ENCODE peak calls at places on chromosomes 11 and 22, in five cellular contexts. O is adrenal gland; S is CD8-positive, alpha-beta memory T cell; X is colonic mucosa; C is left ventricle myocardium inferior. V is an unnamed sample.

GRCh38 chr11:45655347-45655756 is 10.1 kb downstream of the CHST1 start:
- DNase-seq in O (peak; percentile 50), S (peak; percentile 59), X (peak; percentile 65), C (peak; percentile 75), V (peak; percentile 76)

GRCh38 chr22:17587631-17588030 is 24.3 kb downstream of the SLC25A18 start:
- DNase-seq in O (no peak), S (no peak), X (no peak), C (no peak), V (no peak)

GRCh38 chr11:104164028-104164520 is at the start of gene PDGFD:
- DNase-seq in O (peak; percentile 86), S (peak; percentile 62), X (peak; percentile 34), C (peak; percentile 64), V (peak; percentile 82)

GRCh38 chr11:111633756-111634362 is 31.6 kb downstream of the SIK2 start:
- DNase-seq in O (no peak), S (no peak), X (no peak), C (no peak), V (no peak)

GRCh38 chr11:3710485-3711259 is 39.5 kb upstream of the CHRNA10 start:
- DNase-seq in O (no peak), S (no peak), X (no peak), C (no peak), V (no peak)

GRCh38 chr11:114673661-114674060 is 4.7 kb upstream of the NXPE2 start:
- DNase-seq in O (no peak), S (no peak), X (no peak), C (no peak), V (no peak)

GRCh38 chr11:17403977-17404759 is 15.7 kb upstream of the KCNJ11 start:
- DNase-seq in O (no peak), S (no peak), X (no peak), C (no peak), V (no peak)

GRCh38 chr11:10441652-10442503 is 13.2 kb upstream of the AMPD3 start:
- DNase-seq in O (no peak), S (no peak), X (no peak), C (no peak), V (no peak)

GRCh38 chr11:70889411-70889810 is 363.0 kb downstream of the SHANK2 start:
- DNase-seq in O (no peak), S (no peak), X (no peak), C (no peak), V (no peak)

GRCh38 chr11:75031224-75031753 is 42.6 kb downstream of the NEU3 start:
- DNase-seq in O (peak; percentile 96), S (no peak), X (no peak), C (no peak), V (peak; percentile 46)

GRCh38 chr22:37303821-37304274 is 21.5 kb downstream of the CYTH4 start:
- DNase-seq in O (peak; percentile 95), S (peak; percentile 57), X (no peak), C (no peak), V (peak; percentile 49)

GRCh38 chr11:8032122-8032521 is 45.0 kb downstream of the EIF3F start:
- DNase-seq in O (no peak), S (no peak), X (no peak), C (no peak), V (no peak)

GRCh38 chr22:44505796-44506354 is 7.8 kb upstream of the RTL6 start:
- DNase-seq in O (no peak), S (no peak), X (peak; percentile 15), C (no peak), V (no peak)

GRCh38 chr11:55969845-55970244 is at the start of gene OR10AG1:
- DNase-seq in O (no peak), S (no peak), X (no peak), C (no peak), V (no peak)

GRCh38 chr11:62513651-62514050 is 33.0 kb downstream of the AHNAK start:
- DNase-seq in O (no peak), S (no peak), X (no peak), C (no peak), V (no peak)

GRCh38 chr11:1655168-1656060 is 25.8 kb downstream of the KRTAP5-5 start:
- DNase-seq in O (no peak), S (no peak), X (no peak), C (no peak), V (no peak)

DNA sequence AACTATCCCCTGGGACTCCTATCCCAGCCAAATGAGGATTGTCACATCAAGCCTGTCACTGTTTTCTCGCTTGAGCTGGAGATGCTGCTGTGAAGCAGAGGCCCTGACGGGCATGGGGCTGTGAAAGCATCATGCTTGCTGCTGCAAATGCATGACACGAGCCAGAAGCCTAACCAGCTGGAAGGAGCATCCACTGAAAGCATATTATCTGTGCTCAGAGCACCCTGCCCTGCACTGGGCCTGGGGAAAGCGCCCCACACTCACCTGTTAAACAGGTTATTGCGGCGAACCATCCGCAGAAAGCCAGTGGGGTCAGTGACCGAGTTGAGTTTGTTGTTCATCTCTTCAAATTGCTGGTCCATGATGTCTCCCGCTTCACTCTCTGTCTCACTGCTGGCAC is 110.9 kb upstream of the PITPNB start:
- DNase-seq in O (no peak), S (no peak), X (peak; percentile 7), C (no peak), V (peak; percentile 49)
- H3K4me1 ChIP-seq in O (peaks cover 5% of the 10 kb centered on the region), S (no peaks in the 10 kb centered on the region), X (no peaks in the 10 kb centered on the region), C (peaks cover 80% of the 10 kb centered on the region), V (peaks cover 83% of the 10 kb centered on the region)

GRCh38 chr22:26389125-26389524 is 39.9 kb upstream of the ASPHD2 start:
- DNase-seq in O (no peak), S (no peak), X (no peak), C (no peak), V (no peak)

GRCh38 chr22:26380072-26380471 is 49.0 kb upstream of the ASPHD2 start:
- DNase-seq in O (no peak), S (no peak), X (no peak), C (no peak), V (no peak)

GRCh38 chr22:26385164-26385563 is 43.9 kb upstream of the ASPHD2 start:
- DNase-seq in O (no peak), S (no peak), X (no peak), C (no peak), V (no peak)

GRCh38 chr22:26383968-26384576 is 45.0 kb upstream of the ASPHD2 start:
- DNase-seq in O (no peak), S (no peak), X (no peak), C (no peak), V (no peak)
- H3K27me3 ChIP-seq in O (peaks cover 8% of the 10 kb centered on the region), S (no peaks in the 10 kb centered on the region), X (no peaks in the 10 kb centered on the region), C (peaks cover 92% of the 10 kb centered on the region), V (no peaks in the 10 kb centered on the region)

GRCh38 chr11:93967944-93968343 is 53.2 kb upstream of the HEPHL1 start:
- DNase-seq in O (no peak), S (no peak), X (no peak), C (no peak), V (no peak)

GRCh38 chr11:93969925-93970922 is 50.9 kb upstream of the HEPHL1 start:
- DNase-seq in O (no peak), S (no peak), X (no peak), C (no peak), V (peak; percentile 38)

GRCh38 chr11:93974759-93975158 is 46.4 kb upstream of the HEPHL1 start:
- DNase-seq in O (no peak), S (no peak), X (no peak), C (no peak), V (no peak)

GRCh38 chr11:93967258-93967657 is 53.9 kb upstream of the HEPHL1 start:
- DNase-seq in O (no peak), S (no peak), X (no peak), C (no peak), V (no peak)

DNA sequence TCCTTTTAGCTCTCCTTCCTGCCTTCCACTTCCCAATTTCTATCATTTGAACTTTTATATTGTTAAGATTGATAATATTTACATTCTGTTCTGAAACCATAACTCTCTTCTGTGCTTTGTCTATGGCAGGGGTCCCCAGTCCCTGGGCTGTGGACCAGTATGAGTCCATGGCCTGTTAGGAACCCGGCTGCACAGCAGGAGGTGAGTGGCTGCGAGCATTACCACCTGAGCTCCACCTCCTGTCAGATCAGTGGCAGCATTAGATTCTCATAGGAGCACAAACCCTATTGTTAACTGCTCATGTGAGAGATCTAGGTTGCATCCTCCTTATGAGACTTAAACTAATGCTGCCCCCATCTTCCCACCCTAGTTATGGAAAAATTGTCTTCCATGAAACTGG is 48.4 kb upstream of the HEPHL1 start:
- DNase-seq in O (no peak), S (no peak), X (no peak), C (no peak), V (no peak)
- H3K4me3 ChIP-seq in O (no peak overlapping the region), S (no peak overlapping the region), X (no peak overlapping the region), C (no peak overlapping the region), V (no peak overlapping the region)

GRCh38 chr11:46694095-46694494 is 6.3 kb downstream of the ARHGAP1 start:
- DNase-seq in O (no peak), S (no peak), X (no peak), C (no peak), V (no peak)
- H3K4me1 ChIP-seq in O (peaks cover 28% of the 10 kb centered on the region), S (peaks cover 31% of the 10 kb centered on the region), X (peaks cover 5% of the 10 kb centered on the region), C (peaks cover 60% of the 10 kb centered on the region), V (no peaks in the 10 kb centered on the region)

DNA sequence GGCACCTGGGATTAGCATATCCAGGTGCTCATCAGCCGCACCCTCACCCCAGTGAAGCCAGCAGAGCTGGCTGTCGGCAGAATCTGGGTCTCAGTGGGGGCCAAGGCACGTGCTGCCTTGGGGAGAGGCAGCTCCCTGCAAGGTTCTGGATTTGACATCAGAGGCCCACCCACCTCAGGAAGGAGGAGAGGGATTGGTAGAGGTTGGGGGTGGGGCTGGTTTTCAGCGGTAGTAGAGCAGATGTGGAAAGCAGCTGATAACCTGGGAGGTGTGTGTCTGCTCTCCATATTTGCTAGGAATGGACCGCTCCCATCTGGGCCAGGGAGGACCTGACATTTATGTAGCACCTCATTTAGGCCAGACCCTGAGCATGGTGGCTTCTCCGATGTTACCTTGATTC is 147.5 kb downstream of the GRIK4 start:
- DNase-seq in O (no peak), S (no peak), X (no peak), C (no peak), V (no peak)
- H3K27me3 ChIP-seq in O (no peaks in the 10 kb centered on the region), S (peaks cover 4% of the 10 kb centered on the region), X (no peaks in the 10 kb centered on the region), C (peaks cover 62% of the 10 kb centered on the region), V (no peaks in the 10 kb centered on the region)

DNA sequence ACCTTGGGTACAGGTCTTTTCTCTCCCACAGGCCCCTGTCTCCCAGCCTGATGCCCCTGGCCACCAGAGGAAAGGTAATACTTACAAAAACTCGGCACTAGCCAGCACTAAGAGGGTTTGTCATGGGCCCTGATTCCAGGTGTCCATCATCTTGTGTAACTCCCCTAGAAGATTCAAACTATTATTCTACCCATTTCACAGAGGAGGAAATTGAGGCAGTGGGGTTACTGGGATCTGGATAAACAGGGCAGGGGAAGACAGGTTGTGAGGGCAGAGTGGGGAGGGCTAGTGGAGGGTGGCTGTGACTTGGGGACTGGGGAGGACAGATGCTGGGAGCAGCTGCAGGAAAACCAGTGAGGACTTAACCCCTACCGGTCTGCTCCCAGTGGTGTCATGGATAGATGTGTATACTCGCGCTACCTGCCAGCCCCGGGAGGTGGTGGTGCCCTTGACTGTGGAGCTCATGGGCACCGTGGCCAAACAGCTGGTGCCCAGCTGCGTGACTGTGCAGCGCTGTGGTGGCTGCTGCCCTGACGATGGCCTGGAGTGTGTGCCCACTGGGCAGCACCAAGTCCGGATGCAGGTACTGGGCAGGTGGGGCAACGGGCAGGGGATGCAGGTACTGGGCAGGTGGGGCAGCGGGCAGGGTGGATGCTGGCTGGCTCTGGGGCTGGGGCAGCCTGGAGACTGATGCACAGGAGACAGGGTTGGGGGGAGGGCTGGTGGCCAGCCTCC is 1.2 kb downstream of the VEGFB start:
- DNase-seq in O (no peak), S (peak; percentile 45), X (no peak), C (no peak), V (no peak)
- H3K4me3 ChIP-seq in O (no peak overlapping the region), S (peak overlapping the region; percentile 67), X (peak overlapping the region; percentile 68), C (peak overlapping the region; percentile 85), V (peak overlapping the region; percentile 49)

GRCh38 chr11:118638726-118639125 is 31.3 kb downstream of the PHLDB1 start:
- DNase-seq in O (no peak), S (no peak), X (no peak), C (no peak), V (no peak)
- H3K4me1 ChIP-seq in O (peaks cover 10% of the 10 kb centered on the region), S (no peaks in the 10 kb centered on the region), X (peaks cover 16% of the 10 kb centered on the region), C (peaks cover 98% of the 10 kb centered on the region), V (peaks cover 34% of the 10 kb centered on the region)

V was measured in BE2C.